ENCODE peak calls at places on chromosomes 16 and 17, in five cellular contexts. B is AG04450, D is GM23248, G is esophagus squamous epithelium, W is cardiac fibroblast. K is an unnamed sample.

GRCh38 chr16:19203374-19203966 is 35.4 kb downstream of the SYT17 start:
- DNase-seq in B (no peak), D (no peak), G (no peak), W (no peak), K (no peak)

GRCh38 chr17:57402691-57403090 is 146.4 kb downstream of the MSI2 start:
- DNase-seq in B (no peak), D (no peak), G (no peak), W (no peak), K (no peak)

GRCh38 chr17:50155115-50155819 is 4.8 kb upstream of the PPP1R9B start:
- DNase-seq in B (no peak), D (peak), G (no peak), W (peak), K (no peak)

GRCh38 chr17:66790476-66791061 is 44.3 kb upstream of the CACNG5 start:
- DNase-seq in B (no peak), D (no peak), G (no peak), W (no peak), K (no peak)

GRCh38 chr16:87963400-87963799 is 12.2 kb downstream of the BANP start:
- DNase-seq in B (no peak), D (peak), G (no peak), W (peak), K (peak)

GRCh38 chr16:28100810-28101532 is 37.5 kb upstream of the GSG1L start:
- DNase-seq in B (no peak), D (no peak), G (no peak), W (no peak), K (no peak)

GRCh38 chr17:70006159-70006558 is 68.9 kb upstream of the KCNJ16 start:
- DNase-seq in B (no peak), D (peak), G (no peak), W (peak), K (no peak)

GRCh38 chr17:58409432-58409831 is 7.9 kb downstream of the RNF43 start:
- DNase-seq in B (no peak), D (no peak), G (no peak), W (no peak), K (no peak)

GRCh38 chr17:51164911-51165679 is 1.1 kb upstream of the NME2 start:
- DNase-seq in B (no peak), D (no peak), G (no peak), W (no peak), K (no peak)

GRCh38 chr17:30323895-30324319 is 9.9 kb downstream of the TMIGD1 start:
- DNase-seq in B (no peak), D (peak), G (no peak), W (peak), K (no peak)

GRCh38 chr16:22397459-22397858 is 23.0 kb upstream of the CDR2 start:
- DNase-seq in B (peak), D (peak), G (no peak), W (peak), K (peak)

GRCh38 chr17:46756861-46757260 is 61.6 kb downstream of the WNT3 start:
- DNase-seq in B (no peak), D (no peak), G (no peak), W (no peak), K (no peak)

GRCh38 chr16:21637032-21637968 is 15.1 kb downstream of the IGSF6 start:
- DNase-seq in B (no peak), D (no peak), G (no peak), W (no peak), K (no peak)

GRCh38 chr17:54992797-54993639 is 24.5 kb downstream of the STXBP4 start:
- DNase-seq in B (no peak), D (peak), G (no peak), W (peak), K (peak)

GRCh38 chr16:78816499-78817441 is 717.3 kb downstream of the WWOX start:
- DNase-seq in B (no peak), D (no peak), G (no peak), W (peak), K (no peak)

GRCh38 chr17:77770331-77771105 is 188.0 kb upstream of the TNRC6C start:
- DNase-seq in B (peak), D (peak), G (no peak), W (peak), K (no peak)
- H3K4me3 ChIP-seq in B (no peak), D (no peak), G (no peak), W (no peak), K (no peak)

GRCh38 chr16:73053038-73053378 is 5.1 kb upstream of the ZFHX3 start:
- DNase-seq in B (no peak), D (no peak), G (no peak), W (no peak), K (no peak)
- H3K4me3 ChIP-seq in B (peak), D (no peak), G (peak), W (no peak), K (peak)

DNA sequence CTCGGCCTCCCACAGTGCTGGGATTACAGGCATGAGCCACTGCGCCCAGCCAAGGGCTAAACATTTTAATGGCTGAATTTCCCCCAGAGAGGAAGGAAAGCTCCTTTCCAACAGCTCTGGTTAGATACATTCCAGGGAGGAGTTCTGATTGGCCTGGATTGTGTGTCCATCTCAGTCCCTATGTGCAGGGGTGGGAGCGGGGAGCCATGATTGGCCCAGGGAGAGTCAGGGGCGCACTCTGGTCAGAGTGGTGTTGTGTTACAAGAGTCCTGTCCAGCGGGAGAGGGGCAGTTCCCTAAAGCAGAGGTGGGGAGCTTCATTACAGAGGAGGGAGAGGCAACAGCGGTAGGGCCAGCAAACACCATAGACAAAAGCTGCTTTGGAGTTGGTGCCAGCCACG is 75.0 kb downstream of the RAP1GAP2 start:
- DNase-seq in B (no peak), D (no peak), G (no peak), W (no peak), K (no peak)
- H3K4me3 ChIP-seq in B (no peak), D (no peak), G (no peak), W (no peak), K (no peak)

GRCh38 chr17:752620-753219 is 656 bp upstream of the GEMIN4 start:
- DNase-seq in B (peak), D (peak), G (no peak), W (peak), K (no peak)

GRCh38 chr17:753407-753806 is 1.3 kb upstream of the GEMIN4 start:
- DNase-seq in B (no peak), D (no peak), G (no peak), W (no peak), K (no peak)

GRCh38 chr17:752002-752619 is at the start of gene GEMIN4:
- DNase-seq in B (peak), D (peak), G (peak), W (peak), K (peak)

GRCh38 chr17:750431-751037 is 1.5 kb downstream of the GEMIN4 start:
- DNase-seq in B (no peak), D (peak), G (no peak), W (no peak), K (no peak)

DNA sequence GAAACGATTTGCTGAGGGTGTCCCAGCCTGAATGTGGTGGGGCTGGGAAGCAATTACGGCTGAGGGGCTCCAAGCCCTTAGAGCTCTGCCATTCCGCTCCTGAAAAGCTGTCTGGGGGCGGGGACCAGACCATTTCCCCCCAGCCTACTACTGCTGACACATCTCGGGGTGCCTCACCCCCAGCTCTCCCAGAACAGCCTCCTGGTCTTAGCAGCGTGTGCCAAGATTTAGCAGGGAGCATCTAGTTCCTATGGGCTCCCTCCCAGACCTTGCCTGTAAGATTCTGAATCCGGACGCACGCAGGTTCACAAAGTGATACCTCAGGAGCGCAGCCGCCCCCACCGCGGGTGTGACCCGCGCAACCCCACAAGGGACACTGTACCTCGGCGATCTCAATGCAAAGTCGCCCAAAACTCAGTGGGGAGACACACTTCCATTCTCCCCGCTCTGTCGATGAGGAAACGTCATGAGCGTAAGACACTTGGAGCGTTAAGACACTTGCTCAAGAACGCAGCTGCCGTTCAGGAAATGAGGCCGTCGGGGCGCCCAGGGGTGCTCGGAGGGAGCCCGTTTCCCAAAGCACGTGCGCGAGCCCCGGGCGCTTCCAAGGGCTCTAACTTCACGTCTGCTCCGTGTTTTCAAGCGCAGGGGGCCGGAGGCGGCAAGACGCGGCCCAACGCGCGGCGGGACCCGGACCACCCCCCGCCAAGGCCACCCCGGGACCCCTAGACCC is 629 bp downstream of the GEMIN4 start:
- DNase-seq in B (no peak), D (peak), G (no peak), W (peak), K (peak)
- H3K4me3 ChIP-seq in B (peak), D (peak), G (peak), W (peak), K (peak)

GRCh38 chr17:42781639-42782401 is 1.4 kb downstream of the WNK4 start:
- DNase-seq in B (no peak), D (peak), G (no peak), W (peak), K (no peak)
- H3K4me3 ChIP-seq in B (peak), D (peak), G (peak), W (peak), K (no peak)

GRCh38 chr16:50679676-50680555 is 1.2 kb downstream of the SNX20 start:
- DNase-seq in B (no peak), D (no peak), G (no peak), W (no peak), K (no peak)

GRCh38 chr16:50683689-50684374 is 2.7 kb upstream of the SNX20 start:
- DNase-seq in B (no peak), D (no peak), G (no peak), W (no peak), K (no peak)

GRCh38 chr16:50679266-50679665 is 1.8 kb downstream of the SNX20 start:
- DNase-seq in B (no peak), D (no peak), G (no peak), W (no peak), K (no peak)

GRCh38 chr16:50680556-50680893 is 587 bp downstream of the SNX20 start:
- DNase-seq in B (no peak), D (no peak), G (no peak), W (no peak), K (no peak)

DNA sequence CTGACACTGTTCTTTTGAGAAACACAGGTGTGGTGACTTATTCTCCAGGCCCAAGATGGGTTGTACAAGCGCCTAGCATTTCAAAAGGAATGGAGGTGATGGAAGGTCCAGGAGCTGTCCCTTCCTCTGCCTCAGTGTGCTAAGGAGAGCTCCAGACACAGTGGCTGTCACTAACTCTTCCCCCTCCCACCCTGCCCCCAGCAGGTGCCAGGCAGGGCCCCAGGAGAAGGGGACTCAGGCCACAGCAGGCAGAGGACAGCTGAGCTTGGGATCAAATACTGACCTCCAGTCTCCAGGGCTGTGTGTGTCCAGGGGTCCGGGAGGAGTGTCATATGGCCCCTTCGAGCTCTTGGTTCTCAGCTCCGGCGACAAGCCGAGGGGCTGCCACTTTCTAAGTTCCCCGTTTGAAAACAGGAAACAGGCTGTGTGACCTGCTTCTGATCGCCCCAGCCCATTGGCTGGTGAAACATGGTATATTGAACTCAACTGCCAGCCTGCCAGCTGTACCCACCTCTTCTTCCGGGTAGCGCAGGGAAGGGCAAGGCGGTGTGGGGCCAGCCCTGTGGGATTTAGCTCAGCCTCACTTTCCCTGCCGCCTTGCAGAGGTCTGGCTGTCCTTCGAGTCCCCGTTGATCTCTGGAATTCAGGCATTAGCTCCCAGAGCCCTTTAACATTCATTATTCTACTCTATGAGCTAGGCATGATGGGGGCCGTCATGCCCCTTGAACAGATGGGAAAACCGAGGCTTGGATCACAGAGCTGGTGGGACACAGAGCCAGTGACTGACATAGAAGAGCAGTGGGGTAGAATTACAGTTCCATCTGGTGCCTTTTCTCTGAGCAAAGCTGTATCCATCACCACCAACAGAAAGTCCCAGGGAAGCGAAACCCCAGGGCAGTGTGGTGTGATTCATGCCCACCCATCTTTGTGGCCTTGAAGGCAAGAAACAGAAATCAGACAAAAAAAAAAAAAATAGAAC is at the start of gene SNX20:
- DNase-seq in B (no peak), D (no peak), G (no peak), W (no peak), K (no peak)
- H3K4me3 ChIP-seq in B (no peak), D (no peak), G (peak), W (no peak), K (no peak)

K was measured in SJSA1.